ENCODE peak calls at places on chromosomes 6 and 20, in nine cellular contexts. One of them, this sample, is unnamed. For H3K36me3, the result is how much of the 10 kb centered on the place peaks cover.

GRCh38 chr20:44104807-44105517 is 82.0 kb downstream of the JPH2 start:
- DNase-seq in fibroblast of lung: peak
- DNase-seq in CD8-positive, alpha-beta T cell: no peak
- DNase-seq in spleen: no peak
- DNase-seq in lung: no peak
- DNase-seq in mammary epithelial cell: peak
- DNase-seq in adrenal gland: peak
- DNase-seq in uterus: peak
- DNase-seq in pancreas: no peak
- DNase-seq in this sample: no peak

GRCh38 chr6:41682966-41683459 is 44.7 kb downstream of the MDFI start:
- DNase-seq in mammary epithelial cell: no peak
- DNase-seq in uterus: no peak
- DNase-seq in fibroblast of lung: no peak
- DNase-seq in lung: no peak
- DNase-seq in pancreas: no peak
- DNase-seq in adrenal gland: no peak
- DNase-seq in CD8-positive, alpha-beta T cell: no peak
- DNase-seq in spleen: no peak
- DNase-seq in this sample: no peak

GRCh38 chr6:116884530-116884929 is 7.5 kb downstream of the RFX6 start:
- DNase-seq in mammary epithelial cell: no peak
- DNase-seq in fibroblast of lung: no peak
- DNase-seq in lung: no peak
- DNase-seq in adrenal gland: no peak
- DNase-seq in uterus: no peak
- DNase-seq in CD8-positive, alpha-beta T cell: no peak
- DNase-seq in spleen: no peak
- DNase-seq in pancreas: no peak
- DNase-seq in this sample: no peak

GRCh38 chr6:144809120-144809519 is 524.0 kb downstream of the UTRN start:
- DNase-seq in CD8-positive, alpha-beta T cell: no peak
- DNase-seq in fibroblast of lung: peak
- DNase-seq in mammary epithelial cell: peak
- DNase-seq in uterus: no peak
- DNase-seq in lung: no peak
- DNase-seq in pancreas: no peak
- DNase-seq in spleen: no peak
- DNase-seq in adrenal gland: no peak
- DNase-seq in this sample: no peak

GRCh38 chr6:18551228-18551627 is 164.1 kb downstream of the RNF144B start:
- DNase-seq in uterus: no peak
- DNase-seq in CD8-positive, alpha-beta T cell: no peak
- DNase-seq in spleen: no peak
- DNase-seq in fibroblast of lung: peak
- DNase-seq in mammary epithelial cell: peak
- DNase-seq in lung: no peak
- DNase-seq in adrenal gland: no peak
- DNase-seq in pancreas: no peak
- DNase-seq in this sample: peak

GRCh38 chr6:90080876-90081464 is 186.7 kb downstream of the GJA10 start:
- DNase-seq in adrenal gland: no peak
- DNase-seq in mammary epithelial cell: no peak
- DNase-seq in spleen: no peak
- DNase-seq in uterus: no peak
- DNase-seq in fibroblast of lung: no peak
- DNase-seq in lung: no peak
- DNase-seq in pancreas: no peak
- DNase-seq in CD8-positive, alpha-beta T cell: peak
- DNase-seq in this sample: no peak

GRCh38 chr6:156949376-156949775 is 172.2 kb downstream of the ARID1B start:
- DNase-seq in mammary epithelial cell: peak
- DNase-seq in CD8-positive, alpha-beta T cell: no peak
- DNase-seq in lung: peak
- DNase-seq in pancreas: no peak
- DNase-seq in fibroblast of lung: peak
- DNase-seq in uterus: no peak
- DNase-seq in adrenal gland: no peak
- DNase-seq in spleen: no peak
- DNase-seq in this sample: no peak

GRCh38 chr6:107624541-107624940 is 134.6 kb downstream of the SOBP start:
- DNase-seq in CD8-positive, alpha-beta T cell: no peak
- DNase-seq in spleen: no peak
- DNase-seq in fibroblast of lung: peak
- DNase-seq in pancreas: no peak
- DNase-seq in mammary epithelial cell: peak
- DNase-seq in adrenal gland: no peak
- DNase-seq in uterus: no peak
- DNase-seq in lung: no peak
- DNase-seq in this sample: peak

GRCh38 chr6:108106261-108106660 is 31.7 kb upstream of the OSTM1 start:
- DNase-seq in CD8-positive, alpha-beta T cell: no peak
- DNase-seq in lung: no peak
- DNase-seq in mammary epithelial cell: no peak
- DNase-seq in pancreas: no peak
- DNase-seq in spleen: no peak
- DNase-seq in fibroblast of lung: no peak
- DNase-seq in uterus: no peak
- DNase-seq in adrenal gland: no peak
- DNase-seq in this sample: no peak

GRCh38 chr6:118260833-118261232 is 287.3 kb upstream of the PLN start:
- DNase-seq in uterus: no peak
- DNase-seq in CD8-positive, alpha-beta T cell: no peak
- DNase-seq in adrenal gland: no peak
- DNase-seq in pancreas: no peak
- DNase-seq in mammary epithelial cell: no peak
- DNase-seq in lung: no peak
- DNase-seq in spleen: no peak
- DNase-seq in fibroblast of lung: no peak
- DNase-seq in this sample: no peak

GRCh38 chr6:32092760-32093497 is 16.2 kb downstream of the TNXB start:
- DNase-seq in adrenal gland: no peak
- DNase-seq in mammary epithelial cell: no peak
- DNase-seq in CD8-positive, alpha-beta T cell: no peak
- DNase-seq in lung: no peak
- DNase-seq in spleen: no peak
- DNase-seq in pancreas: no peak
- DNase-seq in fibroblast of lung: peak
- DNase-seq in uterus: peak
- DNase-seq in this sample: no peak

DNA sequence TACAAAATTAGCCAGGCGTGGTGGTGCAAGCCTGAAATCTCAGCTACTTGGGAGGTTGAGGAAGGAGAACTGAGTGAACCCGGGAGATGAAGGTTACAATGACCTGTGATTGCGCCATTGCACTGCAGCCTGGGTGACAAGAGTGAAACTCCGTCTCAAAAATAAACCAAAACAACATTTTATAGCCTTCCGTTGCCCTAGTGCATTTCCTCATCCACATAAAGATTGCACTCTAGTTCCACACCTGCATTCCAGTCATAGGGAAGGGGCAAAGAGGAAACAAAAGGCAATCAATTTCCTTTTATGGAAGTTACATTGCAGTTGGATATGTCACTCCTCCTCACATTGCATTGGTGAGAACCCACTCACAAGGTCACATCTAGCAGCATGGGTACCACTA is 182.7 kb upstream of the ARG1 start:
- DNase-seq in mammary epithelial cell: no peak
- DNase-seq in fibroblast of lung: no peak
- DNase-seq in lung: no peak
- DNase-seq in spleen: no peak
- DNase-seq in CD8-positive, alpha-beta T cell: no peak
- DNase-seq in uterus: no peak
- DNase-seq in adrenal gland: no peak
- DNase-seq in pancreas: no peak
- DNase-seq in this sample: no peak
- H3K36me3 ChIP-seq in mammary epithelial cell: under half
- H3K36me3 ChIP-seq in fibroblast of lung: under half
- H3K36me3 ChIP-seq in lung: under half
- H3K36me3 ChIP-seq in spleen: under half
- H3K36me3 ChIP-seq in CD8-positive, alpha-beta T cell: under half
- H3K36me3 ChIP-seq in uterus: under half
- H3K36me3 ChIP-seq in adrenal gland: under half
- H3K36me3 ChIP-seq in pancreas: under half
- H3K36me3 ChIP-seq in this sample: under half

GRCh38 chr6:130313206-130313605 is 52.6 kb upstream of the TMEM200A start:
- DNase-seq in spleen: no peak
- DNase-seq in pancreas: no peak
- DNase-seq in fibroblast of lung: no peak
- DNase-seq in mammary epithelial cell: no peak
- DNase-seq in CD8-positive, alpha-beta T cell: no peak
- DNase-seq in lung: no peak
- DNase-seq in uterus: no peak
- DNase-seq in adrenal gland: no peak
- DNase-seq in this sample: no peak
- TF ChIP-seq CTCF in spleen: no peak
- TF ChIP-seq CTCF in pancreas: no peak
- TF ChIP-seq CTCF in fibroblast of lung: no peak
- TF ChIP-seq CTCF in mammary epithelial cell: no peak
- TF ChIP-seq CTCF in CD8-positive, alpha-beta T cell: no peak
- TF ChIP-seq CTCF in lung: no peak
- TF ChIP-seq CTCF in uterus: no peak
- TF ChIP-seq CTCF in adrenal gland: no peak
- TF ChIP-seq CTCF in this sample: no peak

GRCh38 chr6:35427851-35428321 is 24.3 kb upstream of the FANCE start:
- DNase-seq in lung: no peak
- DNase-seq in adrenal gland: no peak
- DNase-seq in mammary epithelial cell: no peak
- DNase-seq in CD8-positive, alpha-beta T cell: no peak
- DNase-seq in fibroblast of lung: peak
- DNase-seq in uterus: no peak
- DNase-seq in pancreas: no peak
- DNase-seq in spleen: no peak
- DNase-seq in this sample: no peak

GRCh38 chr6:35428421-35429149 is 23.6 kb upstream of the FANCE start:
- DNase-seq in fibroblast of lung: peak
- DNase-seq in mammary epithelial cell: no peak
- DNase-seq in CD8-positive, alpha-beta T cell: no peak
- DNase-seq in uterus: no peak
- DNase-seq in lung: no peak
- DNase-seq in spleen: no peak
- DNase-seq in adrenal gland: no peak
- DNase-seq in pancreas: no peak
- DNase-seq in this sample: no peak

GRCh38 chr6:35425284-35425683 is 26.9 kb upstream of the FANCE start:
- DNase-seq in fibroblast of lung: peak
- DNase-seq in spleen: no peak
- DNase-seq in pancreas: no peak
- DNase-seq in uterus: no peak
- DNase-seq in CD8-positive, alpha-beta T cell: no peak
- DNase-seq in mammary epithelial cell: peak
- DNase-seq in adrenal gland: no peak
- DNase-seq in lung: no peak
- DNase-seq in this sample: peak

GRCh38 chr6:35427435-35427834 is 24.7 kb upstream of the FANCE start:
- DNase-seq in pancreas: no peak
- DNase-seq in uterus: no peak
- DNase-seq in fibroblast of lung: no peak
- DNase-seq in adrenal gland: no peak
- DNase-seq in lung: no peak
- DNase-seq in spleen: no peak
- DNase-seq in mammary epithelial cell: no peak
- DNase-seq in CD8-positive, alpha-beta T cell: no peak
- DNase-seq in this sample: no peak

DNA sequence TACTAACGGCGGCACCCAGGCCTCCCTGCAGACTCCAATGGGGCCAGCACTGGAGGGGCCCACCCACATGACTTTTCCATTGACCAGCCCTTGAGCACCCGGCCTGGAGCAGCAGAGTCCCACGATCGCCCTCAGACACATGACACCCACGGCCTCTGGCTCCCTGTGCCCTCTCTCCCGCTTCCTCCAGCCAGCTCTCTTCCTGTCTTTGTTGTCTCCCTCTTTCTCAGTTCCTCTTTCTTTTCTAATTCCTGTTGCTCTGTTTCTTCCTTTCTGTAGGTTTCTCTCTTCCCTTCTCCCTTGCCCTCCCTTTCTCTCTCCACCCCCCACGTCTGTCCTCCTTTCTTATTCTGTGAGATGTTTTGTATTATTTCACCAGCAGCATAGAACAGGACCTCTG is 26.1 kb upstream of the FANCE start:
- DNase-seq in adrenal gland: peak
- DNase-seq in spleen: no peak
- DNase-seq in CD8-positive, alpha-beta T cell: no peak
- DNase-seq in mammary epithelial cell: no peak
- DNase-seq in fibroblast of lung: no peak
- DNase-seq in uterus: no peak
- DNase-seq in lung: no peak
- DNase-seq in pancreas: no peak
- DNase-seq in this sample: no peak
- H3K36me3 ChIP-seq in adrenal gland: under half
- H3K36me3 ChIP-seq in spleen: half or more
- H3K36me3 ChIP-seq in CD8-positive, alpha-beta T cell: under half
- H3K36me3 ChIP-seq in mammary epithelial cell: under half
- H3K36me3 ChIP-seq in fibroblast of lung: under half
- H3K36me3 ChIP-seq in uterus: under half
- H3K36me3 ChIP-seq in lung: under half
- H3K36me3 ChIP-seq in pancreas: under half
- H3K36me3 ChIP-seq in this sample: under half

GRCh38 chr6:150004783-150005717 is 20.3 kb downstream of the RAET1L start:
- DNase-seq in adrenal gland: peak
- DNase-seq in CD8-positive, alpha-beta T cell: peak
- DNase-seq in uterus: peak
- DNase-seq in pancreas: peak
- DNase-seq in lung: peak
- DNase-seq in fibroblast of lung: peak
- DNase-seq in spleen: peak
- DNase-seq in mammary epithelial cell: peak
- DNase-seq in this sample: peak
- TF ChIP-seq CTCF in adrenal gland: no peak
- TF ChIP-seq CTCF in CD8-positive, alpha-beta T cell: no peak
- TF ChIP-seq CTCF in uterus: no peak
- TF ChIP-seq CTCF in pancreas: no peak
- TF ChIP-seq CTCF in lung: no peak
- TF ChIP-seq CTCF in fibroblast of lung: no peak
- TF ChIP-seq CTCF in spleen: no peak
- TF ChIP-seq CTCF in mammary epithelial cell: no peak
- TF ChIP-seq CTCF in this sample: no peak

GRCh38 chr20:36506253-36506652 is 35.1 kb upstream of the MYL9 start:
- DNase-seq in pancreas: no peak
- DNase-seq in uterus: no peak
- DNase-seq in mammary epithelial cell: no peak
- DNase-seq in adrenal gland: no peak
- DNase-seq in spleen: no peak
- DNase-seq in fibroblast of lung: no peak
- DNase-seq in lung: no peak
- DNase-seq in CD8-positive, alpha-beta T cell: no peak
- DNase-seq in this sample: no peak
- H3K36me3 ChIP-seq in pancreas: under half
- H3K36me3 ChIP-seq in uterus: under half
- H3K36me3 ChIP-seq in mammary epithelial cell: under half
- H3K36me3 ChIP-seq in adrenal gland: half or more
- H3K36me3 ChIP-seq in spleen: half or more
- H3K36me3 ChIP-seq in fibroblast of lung: under half
- H3K36me3 ChIP-seq in lung: under half
- H3K36me3 ChIP-seq in CD8-positive, alpha-beta T cell: under half
- H3K36me3 ChIP-seq in this sample: under half

This sample was measured in kidney epithelial cell.